ENCODE peak calls at places on chromosomes 12 and 14, in six cellular contexts. H, N, S, J, O and Q are unnamed samples.

GRCh38 chr14:24976599-24976998 is 73.3 kb downstream of the STXBP6 start:
- DNase-seq in H (no peak), N (no peak), S (no peak), J (no peak), O (no peak), Q (no peak)

GRCh38 chr12:94725375-94726168 is 75.2 kb upstream of the TMCC3 start:
- DNase-seq in H (peak; percentile 63), N (peak; percentile 12), S (peak; percentile 71), J (no peak), O (no peak), Q (no peak)

GRCh38 chr14:66426451-66426850 is 59.7 kb upstream of the CCDC196 start:
- DNase-seq in H (no peak), N (no peak), S (no peak), J (no peak), O (no peak), Q (peak; percentile 67)

GRCh38 chr14:77923131-77923933 is 123.4 kb downstream of the ADCK1 start:
- DNase-seq in H (no peak), N (no peak), S (no peak), J (no peak), O (no peak), Q (no peak)

GRCh38 chr14:75884198-75884611 is 97.6 kb downstream of the TGFB3 start:
- DNase-seq in H (peak; percentile 84), N (peak; percentile 41), S (no peak), J (no peak), O (no peak), Q (peak; percentile 79)

GRCh38 chr12:111024205-111024794 is 103.9 kb upstream of the MYL2 start:
- DNase-seq in H (peak; percentile 9), N (peak; percentile 62), S (peak; percentile 30), J (no peak), O (peak; percentile 63), Q (no peak)

GRCh38 chr12:98423963-98424362 is 91.4 kb upstream of the TMPO start:
- DNase-seq in H (no peak), N (no peak), S (no peak), J (no peak), O (no peak), Q (no peak)

GRCh38 chr12:124876171-124876570 is 12.5 kb upstream of the SCARB1 start:
- DNase-seq in H (no peak), N (no peak), S (no peak), J (no peak), O (no peak), Q (no peak)

GRCh38 chr14:69298131-69299071 is 38.4 kb downstream of the GALNT16 start:
- DNase-seq in H (no peak), N (no peak), S (no peak), J (no peak), O (no peak), Q (no peak)

GRCh38 chr12:113359939-113360748 is 1.8 kb downstream of the PLBD2 start:
- DNase-seq in H (no peak), N (no peak), S (no peak), J (no peak), O (peak; percentile 17), Q (no peak)

GRCh38 chr14:51627313-51627712 is 24.4 kb upstream of the FRMD6 start:
- DNase-seq in H (no peak), N (no peak), S (no peak), J (no peak), O (no peak), Q (no peak)

GRCh38 chr12:62537544-62537943 is 70.9 kb downstream of the MON2 start:
- DNase-seq in H (peak; percentile 85), N (peak; percentile 3), S (peak; percentile 78), J (no peak), O (no peak), Q (peak; percentile 85)

GRCh38 chr14:96567289-96567899 is 65.2 kb downstream of the PAPOLA start:
- DNase-seq in H (peak; percentile 61), N (no peak), S (peak; percentile 46), J (peak; percentile 13), O (no peak), Q (peak; percentile 2)

GRCh38 chr12:79127268-79127895 is 262.8 kb downstream of the SYT1 start:
- DNase-seq in H (peak; percentile 95), N (no peak), S (peak; percentile 6), J (no peak), O (no peak), Q (peak; percentile 64)

GRCh38 chr14:68226523-68226922 is 406.9 kb downstream of the RAD51B start:
- DNase-seq in H (no peak), N (no peak), S (no peak), J (no peak), O (no peak), Q (no peak)

GRCh38 chr12:116790066-116790465 is 52.0 kb downstream of the RNFT2 start:
- DNase-seq in H (peak; percentile 31), N (no peak), S (no peak), J (no peak), O (no peak), Q (no peak)

GRCh38 chr12:65524666-65525065 is 246.2 kb downstream of the MSRB3 start:
- DNase-seq in H (peak; percentile 72), N (peak; percentile 35), S (peak; percentile 14), J (no peak), O (no peak), Q (no peak)

GRCh38 chr12:122326597-122326996 is 60.3 kb upstream of the VPS33A start:
- DNase-seq in H (no peak), N (no peak), S (no peak), J (no peak), O (no peak), Q (no peak)

GRCh38 chr14:93008381-93008780 is 85.4 kb downstream of the CHGA start:
- DNase-seq in H (peak; percentile 41), N (peak; percentile 33), S (peak; percentile 44), J (no peak), O (no peak), Q (no peak)

GRCh38 chr14:24329736-24330135 is 5.1 kb downstream of the ADCY4 start:
- DNase-seq in H (no peak), N (no peak), S (no peak), J (no peak), O (peak; percentile 66), Q (no peak)

GRCh38 chr12:113844495-113845175 is 121.5 kb downstream of the RBM19 start:
- DNase-seq in H (no peak), N (no peak), S (no peak), J (peak; percentile 79), O (no peak), Q (no peak)

GRCh38 chr12:49821375-49822287 is 6.6 kb downstream of the NCKAP5L start:
- DNase-seq in H (no peak), N (no peak), S (no peak), J (no peak), O (no peak), Q (no peak)

GRCh38 chr12:105292705-105293104 is 37.8 kb upstream of the C12orf75 start:
- DNase-seq in H (peak; percentile 20), N (no peak), S (peak; percentile 48), J (no peak), O (no peak), Q (no peak)

GRCh38 chr14:61264699-61265098 is 16.4 kb downstream of the TMEM30B start:
- DNase-seq in H (no peak), N (no peak), S (no peak), J (no peak), O (no peak), Q (no peak)

GRCh38 chr12:14998941-14999340 is 26.1 kb downstream of the PDE6H start:
- DNase-seq in H (no peak), N (no peak), S (no peak), J (no peak), O (no peak), Q (no peak)

GRCh38 chr12:26810330-26810729 is 22.7 kb downstream of the ITPR2 start:
- DNase-seq in H (peak; percentile 79), N (no peak), S (peak; percentile 75), J (no peak), O (no peak), Q (no peak)